ENCODE peak calls at places on chromosomes 13 and 19, in seven cellular contexts. H, L, N, K, R, C and O are unnamed samples. For H3K4me1, the result is how much of the 10 kb centered on the place peaks cover.

GRCh38 chr13:25192489-25192888 is 20.4 kb upstream of the AMER2 start:
- DNase-seq in H (no peak), L (no peak), N (no peak), K (no peak), R (no peak), C (no peak), O (no peak)

GRCh38 chr13:71870036-71870435 is 3.0 kb upstream of the DACH1 start:
- DNase-seq in H (no peak), L (no peak), N (no peak), K (no peak), R (no peak), C (no peak), O (no peak)

GRCh38 chr19:35040826-35041547 is 534 bp upstream of the HPN start:
- DNase-seq in H (no peak), L (peak), N (peak), K (peak), R (peak), C (peak), O (peak)

GRCh38 chr13:98105929-98106336 is 37.0 kb upstream of the FARP1 start:
- DNase-seq in H (no peak), L (no peak), N (no peak), K (peak), R (no peak), C (no peak), O (peak)

GRCh38 chr13:97235549-97236206 is 13.5 kb downstream of the MBNL2 start:
- DNase-seq in H (no peak), L (no peak), N (peak), K (peak), R (no peak), C (no peak), O (no peak)

GRCh38 chr19:38733493-38734175 is 10.6 kb downstream of the CAPN12 start:
- DNase-seq in H (peak), L (no peak), N (no peak), K (peak), R (peak), C (no peak), O (no peak)

GRCh38 chr13:23496255-23496654 is 62.8 kb upstream of the SACS start:
- DNase-seq in H (no peak), L (no peak), N (no peak), K (no peak), R (no peak), C (no peak), O (no peak)

GRCh38 chr19:34960103-34960805 is 3.8 kb downstream of the ZNF792 start:
- DNase-seq in H (no peak), L (no peak), N (no peak), K (no peak), R (no peak), C (no peak), O (no peak)

GRCh38 chr19:15986694-15987093 is 37.9 kb downstream of the OR10H4 start:
- DNase-seq in H (no peak), L (no peak), N (no peak), K (no peak), R (no peak), C (no peak), O (no peak)

GRCh38 chr19:49160450-49161189 is 3.0 kb downstream of the TRPM4 start:
- DNase-seq in H (no peak), L (no peak), N (no peak), K (no peak), R (no peak), C (no peak), O (no peak)

GRCh38 chr13:98813993-98814392 is 61.5 kb upstream of the SLC15A1 start:
- DNase-seq in H (no peak), L (no peak), N (no peak), K (no peak), R (no peak), C (no peak), O (no peak)

GRCh38 chr13:30755678-30756077 is 20.3 kb downstream of the ALOX5AP start:
- DNase-seq in H (no peak), L (no peak), N (no peak), K (no peak), R (no peak), C (no peak), O (no peak)

GRCh38 chr13:51861728-51862300 is at the start of gene CCDC70:
- DNase-seq in H (no peak), L (no peak), N (no peak), K (no peak), R (no peak), C (no peak), O (no peak)

GRCh38 chr19:35755550-35756371 is 1.1 kb downstream of the HSPB6 start:
- DNase-seq in H (no peak), L (peak), N (peak), K (peak), R (peak), C (peak), O (peak)

GRCh38 chr19:45645631-45646344 is 6.6 kb upstream of the EML2 start:
- DNase-seq in H (peak), L (peak), N (peak), K (peak), R (peak), C (peak), O (peak)

GRCh38 chr13:46341112-46341711 is 45.8 kb downstream of the RUBCNL start:
- DNase-seq in H (no peak), L (no peak), N (no peak), K (no peak), R (no peak), C (no peak), O (no peak)

GRCh38 chr13:33636955-33637670 is 180.8 kb upstream of the RFC3 start:
- DNase-seq in H (no peak), L (no peak), N (no peak), K (no peak), R (no peak), C (no peak), O (no peak)

GRCh38 chr19:15672580-15673175 is at the start of gene CYP4F12:
- DNase-seq in H (peak), L (peak), N (peak), K (peak), R (peak), C (peak), O (peak)

GRCh38 chr13:110306340-110306959 is 507 bp downstream of the COL4A1 start:
- DNase-seq in H (no peak), L (no peak), N (no peak), K (no peak), R (no peak), C (no peak), O (no peak)

GRCh38 chr13:111908981-111909380 is 158.0 kb upstream of the SOX1 start:
- DNase-seq in H (no peak), L (no peak), N (no peak), K (no peak), R (no peak), C (no peak), O (no peak)

GRCh38 chr19:533485-534058 is 2.0 kb downstream of the CDC34 start:
- DNase-seq in H (no peak), L (no peak), N (no peak), K (no peak), R (no peak), C (no peak), O (no peak)

GRCh38 chr13:109628251-109628699 is 158.1 kb downstream of the IRS2 start:
- DNase-seq in H (no peak), L (no peak), N (no peak), K (no peak), R (no peak), C (no peak), O (no peak)

GRCh38 chr19:37941820-37942515 is 35.0 kb downstream of the SIPA1L3 start:
- DNase-seq in H (peak), L (no peak), N (no peak), K (no peak), R (no peak), C (no peak), O (no peak)

GRCh38 chr13:23752111-23753001 is 136.8 kb downstream of the MIPEP start:
- DNase-seq in H (no peak), L (no peak), N (no peak), K (no peak), R (no peak), C (no peak), O (no peak)

GRCh38 chr13:50691682-50692263 is 151.7 kb downstream of the DLEU7 start:
- DNase-seq in H (no peak), L (no peak), N (no peak), K (no peak), R (no peak), C (no peak), O (no peak)

GRCh38 chr19:41888926-41889325 is 5.9 kb downstream of the ARHGEF1 start:
- DNase-seq in H (no peak), L (no peak), N (no peak), K (no peak), R (no peak), C (no peak), O (no peak)

GRCh38 chr13:71290963-71291937 is 575.8 kb downstream of the DACH1 start:
- DNase-seq in H (no peak), L (no peak), N (peak), K (peak), R (no peak), C (peak), O (no peak)

GRCh38 chr13:41942462-41943094 is 18.3 kb downstream of the VWA8 start:
- DNase-seq in H (peak), L (no peak), N (no peak), K (no peak), R (no peak), C (no peak), O (no peak)

GRCh38 chr19:46133777-46134231 is 9.3 kb upstream of the IGFL3 start:
- DNase-seq in H (no peak), L (no peak), N (no peak), K (no peak), R (no peak), C (no peak), O (no peak)

GRCh38 chr19:18429717-18430416 is 8.1 kb downstream of the ISYNA1 start:
- DNase-seq in H (no peak), L (no peak), N (no peak), K (no peak), R (peak), C (no peak), O (no peak)

GRCh38 chr19:38488811-38489481 is 55.5 kb downstream of the RYR1 start:
- DNase-seq in H (no peak), L (no peak), N (no peak), K (no peak), R (no peak), C (no peak), O (no peak)

GRCh38 chr13:20495087-20496023 is 30.3 kb downstream of the CRYL1 start:
- DNase-seq in H (peak), L (no peak), N (peak), K (no peak), R (peak), C (peak), O (peak)

GRCh38 chr13:75217949-75218348 is 264.0 kb downstream of the TBC1D4 start:
- DNase-seq in H (no peak), L (no peak), N (no peak), K (no peak), R (no peak), C (no peak), O (no peak)

GRCh38 chr19:54457773-54458647 is 5.6 kb downstream of the LENG9 start:
- DNase-seq in H (no peak), L (no peak), N (no peak), K (no peak), R (no peak), C (no peak), O (no peak)

GRCh38 chr19:54458648-54459281 is 4.8 kb downstream of the LENG9 start:
- DNase-seq in H (no peak), L (no peak), N (no peak), K (no peak), R (peak), C (no peak), O (no peak)

GRCh38 chr19:54455786-54456422 is 6.9 kb downstream of the LENG8 start:
- DNase-seq in H (no peak), L (no peak), N (no peak), K (no peak), R (no peak), C (no peak), O (no peak)

GRCh38 chr19:54454781-54455675 is 6.0 kb downstream of the LENG8 start:
- DNase-seq in H (no peak), L (no peak), N (no peak), K (no peak), R (no peak), C (no peak), O (no peak)

DNA sequence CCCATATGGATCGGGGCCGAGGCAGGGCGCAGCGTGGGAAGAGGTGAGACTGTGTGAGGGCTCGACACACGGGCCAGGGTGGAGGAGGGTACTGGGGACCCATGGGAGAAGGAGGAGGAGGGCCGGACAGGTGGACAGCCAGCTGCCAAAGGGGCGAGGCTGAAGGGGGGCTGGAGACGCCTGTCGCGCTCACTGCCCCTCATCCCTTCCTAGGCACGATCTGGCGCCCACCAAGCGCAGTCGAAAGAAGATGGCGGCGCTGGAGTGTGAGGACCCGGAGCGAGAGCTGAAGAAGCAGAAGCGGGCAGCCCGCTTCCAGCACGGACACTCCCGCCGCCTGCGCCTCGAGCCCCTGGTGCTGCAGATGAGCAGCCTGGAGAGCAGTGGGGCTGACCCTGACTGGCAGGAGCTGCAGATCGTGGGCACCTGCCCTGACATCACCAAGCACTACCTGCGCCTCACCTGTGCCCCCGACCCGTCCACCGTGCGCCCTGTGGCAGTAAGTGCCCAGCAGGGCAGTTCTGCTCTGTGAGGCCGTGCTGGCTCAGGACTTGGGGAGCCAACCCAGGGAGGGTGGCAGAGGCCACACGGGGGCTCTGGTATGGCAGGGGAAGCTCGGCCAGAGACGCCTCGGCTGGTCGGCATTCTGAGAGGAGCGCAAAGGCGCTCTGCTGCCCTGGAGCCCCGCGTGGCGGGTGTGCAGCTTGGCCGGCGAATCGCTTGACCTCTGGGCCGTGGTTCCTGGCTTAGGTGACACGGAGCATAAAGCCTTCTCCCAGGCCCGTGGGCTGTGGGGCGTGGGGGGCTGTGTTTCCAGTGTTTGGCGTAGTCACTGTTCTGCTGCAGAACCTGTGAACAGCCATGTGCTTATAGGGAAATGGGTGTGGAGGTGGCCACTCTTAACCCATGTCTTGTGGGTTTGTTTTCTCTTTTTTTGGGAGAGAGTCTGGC is 6.9 kb downstream of the LENG9 start:
- DNase-seq in H (no peak), L (no peak), N (no peak), K (no peak), R (no peak), C (no peak), O (no peak)
- TF ChIP-seq POLR2A in H (no peak), L (no peak), N (no peak), K (no peak), R (no peak), C (no peak), O (no peak)

DNA sequence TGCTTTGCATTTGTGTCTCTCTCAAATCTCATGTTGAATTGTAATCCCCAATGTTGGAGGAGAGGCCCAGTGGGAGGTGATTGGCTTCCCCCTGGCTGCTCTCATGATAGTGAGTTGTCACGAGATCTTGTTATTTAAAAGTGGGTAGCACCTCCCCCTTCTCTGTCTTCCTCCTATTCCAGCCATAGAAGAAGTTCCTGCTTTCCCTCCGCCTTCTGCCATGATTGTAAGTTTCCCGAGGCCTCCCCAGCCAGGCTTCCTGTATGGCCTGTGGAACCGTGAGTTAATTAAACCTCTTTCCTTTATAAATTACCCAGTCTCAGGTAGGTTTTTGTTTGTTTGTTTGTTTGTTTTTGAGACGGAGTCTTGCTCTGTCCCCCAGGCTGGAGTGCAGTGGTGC is 3.8 kb downstream of the LILRA4 start:
- DNase-seq in H (no peak), L (no peak), N (no peak), K (no peak), R (no peak), C (no peak), O (no peak)
- H3K4me3 ChIP-seq in H (no peak), L (no peak), N (no peak), K (no peak), R (no peak), C (no peak), O (no peak)

GRCh38 chr19:33800012-33800680 is 3.5 kb downstream of the KCTD15 start:
- DNase-seq in H (no peak), L (no peak), N (no peak), K (no peak), R (no peak), C (no peak), O (no peak)

GRCh38 chr19:33799507-33799906 is 2.8 kb downstream of the KCTD15 start:
- DNase-seq in H (no peak), L (no peak), N (no peak), K (no peak), R (no peak), C (no peak), O (no peak)

GRCh38 chr19:33796164-33797100 is at the start of gene KCTD15:
- DNase-seq in H (no peak), L (no peak), N (peak), K (no peak), R (peak), C (no peak), O (no peak)

GRCh38 chr19:33797821-33798633 is 1.4 kb downstream of the KCTD15 start:
- DNase-seq in H (peak), L (no peak), N (peak), K (peak), R (peak), C (no peak), O (no peak)

DNA sequence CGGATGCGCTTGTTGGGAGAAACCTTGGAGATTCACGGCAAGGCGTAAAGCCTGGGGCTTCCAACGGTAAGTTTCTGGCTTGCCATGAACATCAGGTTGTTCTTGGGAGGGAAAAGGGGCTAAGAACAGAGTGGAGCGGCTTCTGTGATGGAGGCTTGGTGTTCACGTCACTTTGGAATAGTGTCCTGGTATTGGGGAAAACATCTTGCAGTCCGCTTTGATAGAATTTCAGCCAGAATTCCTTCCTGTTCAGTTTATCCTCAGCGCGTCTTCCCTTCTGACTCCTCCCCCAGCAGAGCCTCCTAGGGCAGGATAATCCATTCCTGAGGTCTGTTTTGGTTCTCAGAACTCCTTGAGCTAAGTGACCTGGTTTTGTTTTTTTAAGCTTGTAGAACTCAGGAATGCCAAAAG is 2.0 kb downstream of the KCTD15 start:
- DNase-seq in H (no peak), L (no peak), N (no peak), K (no peak), R (no peak), C (no peak), O (no peak)
- H3K4me1 ChIP-seq in H (half or more), L (under half), N (under half), K (under half), R (under half), C (under half), O (under half)

GRCh38 chr19:7515471-7516226 is at the start of gene ZNF358:
- DNase-seq in H (peak), L (peak), N (peak), K (peak), R (peak), C (peak), O (peak)
- TF ChIP-seq POLR2A in H (peak), L (no peak), N (peak), K (no peak), R (no peak), C (no peak), O (no peak)

GRCh38 chr19:13505761-13506549 is at the start of gene CACNA1A:
- DNase-seq in H (no peak), L (no peak), N (no peak), K (no peak), R (no peak), C (no peak), O (no peak)
- H3K4me3 ChIP-seq in H (no peak), L (peak), N (no peak), K (peak), R (no peak), C (peak), O (peak)

GRCh38 chr19:40800997-40801377 is 2.0 kb downstream of the EGLN2 start:
- DNase-seq in H (no peak), L (no peak), N (no peak), K (no peak), R (no peak), C (no peak), O (no peak)

GRCh38 chr19:40801449-40802299 is 2.7 kb downstream of the EGLN2 start:
- DNase-seq in H (no peak), L (no peak), N (no peak), K (no peak), R (no peak), C (no peak), O (no peak)

GRCh38 chr19:40798997-40799557 is at the start of gene EGLN2:
- DNase-seq in H (no peak), L (no peak), N (no peak), K (no peak), R (no peak), C (no peak), O (no peak)

GRCh38 chr19:40799558-40800338 is 757 bp downstream of the EGLN2 start:
- DNase-seq in H (no peak), L (peak), N (peak), K (peak), R (peak), C (no peak), O (no peak)

GRCh38 chr19:40800339-40800996 is 1.5 kb downstream of the EGLN2 start:
- DNase-seq in H (no peak), L (no peak), N (no peak), K (no peak), R (no peak), C (no peak), O (no peak)
- H3K4me1 ChIP-seq in H (half or more), L (half or more), N (half or more), K (half or more), R (half or more), C (half or more), O (under half)

GRCh38 chr19:14006766-14007562 is 844 bp upstream of the RFX1 start:
- DNase-seq in H (peak), L (peak), N (no peak), K (no peak), R (peak), C (no peak), O (no peak)

GRCh38 chr19:14006085-14006765 is at the start of gene RFX1:
- DNase-seq in H (peak), L (peak), N (peak), K (peak), R (peak), C (peak), O (peak)

GRCh38 chr19:14004619-14005380 is 1.3 kb downstream of the RFX1 start:
- DNase-seq in H (no peak), L (no peak), N (peak), K (peak), R (peak), C (peak), O (peak)

GRCh38 chr19:14003279-14004051 is 2.7 kb downstream of the RFX1 start:
- DNase-seq in H (no peak), L (no peak), N (no peak), K (peak), R (no peak), C (no peak), O (no peak)

GRCh38 chr19:14005381-14006084 is 587 bp downstream of the RFX1 start:
- DNase-seq in H (peak), L (peak), N (peak), K (peak), R (peak), C (peak), O (peak)
- TF ChIP-seq POLR2A in H (no peak), L (peak), N (peak), K (no peak), R (peak), C (peak), O (peak)